ENCODE peak calls at places on chromosomes 6 and 20, in five cellular contexts. J is endothelial cell of umbilical vein, V is HCT116, I is H1, T is GM12878. F is an unnamed sample.

GRCh38 chr6:119273799-119274595 is 75.6 kb downstream of the MAN1A1 start:
- DNase-seq in I (no peak), V (no peak), T (no peak), J (no peak), F (no peak)

GRCh38 chr6:108896111-108896661 is 48.0 kb downstream of the ARMC2 start:
- DNase-seq in J (peak; percentile 81), T (no peak), V (no peak), I (no peak), F (peak; percentile 66)

GRCh38 chr6:148235446-148235845 is 107.2 kb upstream of the SASH1 start:
- DNase-seq in I (no peak), T (no peak), J (no peak), V (no peak), F (no peak)

GRCh38 chr6:112639436-112639835 is 292.3 kb downstream of the RFPL4B start:
- DNase-seq in I (no peak), T (no peak), J (peak; percentile 73), V (no peak), F (no peak)

GRCh38 chr6:144834426-144835038 is 549.4 kb downstream of the UTRN start:
- DNase-seq in I (no peak), V (no peak), T (no peak), J (no peak), F (no peak)

GRCh38 chr6:11313207-11313606 is 80.7 kb upstream of the NEDD9 start:
- DNase-seq in V (no peak), T (no peak), I (no peak), J (no peak), F (no peak)

GRCh38 chr6:40894962-40895799 is 143.8 kb downstream of the UNC5CL start:
- DNase-seq in T (no peak), V (peak; percentile 40), J (peak; percentile 68), I (peak; percentile 85), F (no peak)

GRCh38 chr6:117487831-117488230 is 5.4 kb downstream of the DCBLD1 start:
- DNase-seq in I (no peak), J (no peak), T (no peak), V (no peak), F (no peak)

GRCh38 chr6:124928831-124929230 is 33.4 kb upstream of the RNF217 start:
- DNase-seq in V (no peak), I (no peak), T (no peak), J (no peak), F (no peak)

GRCh38 chr20:53872561-53873248 is 197.7 kb downstream of the BCAS1 start:
- DNase-seq in J (no peak), I (no peak), T (peak; percentile 70), V (no peak), F (no peak)

GRCh38 chr20:40511478-40511877 is 177.6 kb downstream of the MAFB start:
- DNase-seq in J (no peak), I (no peak), T (no peak), V (no peak), F (no peak)

GRCh38 chr20:46400253-46400652 is 6.2 kb downstream of the ELMO2 start:
- DNase-seq in T (no peak), I (no peak), V (no peak), J (peak; percentile 40), F (no peak)

DNA sequence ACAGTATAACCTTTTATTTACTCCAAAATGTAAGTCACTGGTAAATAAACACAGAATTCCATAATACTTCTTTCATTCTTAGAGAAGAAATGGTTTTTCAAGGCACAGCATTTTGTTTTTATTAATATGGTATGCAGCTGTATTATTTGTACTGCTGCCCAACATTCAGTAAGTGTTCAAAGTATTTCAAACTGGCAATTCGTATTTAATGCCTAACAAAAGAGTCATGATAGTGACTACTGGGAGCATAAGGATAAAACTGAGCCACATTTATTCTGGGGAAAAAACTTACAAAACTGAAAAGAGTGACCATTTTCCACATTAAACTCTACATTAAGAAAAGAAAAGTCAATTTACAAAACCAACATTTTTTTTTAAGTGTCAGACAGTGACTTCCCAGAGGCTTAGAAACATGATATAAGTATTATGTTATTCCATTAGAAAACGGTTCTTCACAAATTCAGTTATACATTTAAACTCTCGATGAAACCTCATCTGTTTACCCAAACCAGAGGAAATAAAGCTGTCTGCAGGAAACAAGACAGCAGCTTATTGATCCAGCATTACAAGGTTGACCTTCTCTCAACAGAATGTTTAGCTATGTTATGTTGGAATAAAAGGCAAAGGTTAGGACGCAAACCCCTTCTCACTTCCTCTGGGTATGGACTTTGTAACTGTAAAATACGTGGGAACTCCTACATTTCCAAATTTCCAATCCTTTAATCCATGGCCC is 24.3 kb downstream of the EPB41L2 start:
- DNase-seq in J (peak; percentile 83), T (no peak), I (no peak), V (no peak), F (no peak)
- H3K9ac ChIP-seq in J (no peak overlapping the region), T (no peak overlapping the region), I (no peak overlapping the region), V (no peak overlapping the region), F (peak overlapping the region; percentile 51)

GRCh38 chr20:44204156-44204831 is 6.3 kb downstream of the OSER1 start:
- DNase-seq in T (no peak), J (peak; percentile 84), I (no peak), V (peak; percentile 92), F (no peak)
- H3K4me3 ChIP-seq in T (no peak overlapping the region), J (no peak overlapping the region), I (no peak overlapping the region), V (peak overlapping the region; percentile 38), F (no peak overlapping the region)

DNA sequence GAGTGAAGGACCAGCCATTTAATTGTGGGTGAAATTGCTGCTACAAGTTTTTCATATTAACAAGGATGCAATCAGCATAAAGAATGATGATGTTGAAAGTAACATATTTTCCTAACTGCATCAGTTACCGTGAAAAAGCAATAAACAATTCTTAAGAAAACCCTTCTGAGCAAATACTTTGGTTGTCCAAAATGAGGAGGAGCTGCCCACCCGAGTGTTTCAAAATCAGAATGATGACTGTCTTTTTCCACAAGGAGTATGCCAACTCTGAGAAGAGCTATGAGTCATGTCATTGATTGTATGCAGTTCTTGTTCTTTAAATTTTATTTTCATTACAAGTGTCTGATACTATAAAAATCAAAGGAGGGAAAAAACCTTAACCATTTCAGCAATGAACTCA is 470.5 kb downstream of the COL12A1 start:
- DNase-seq in I (no peak), T (no peak), V (no peak), J (peak; percentile 65), F (no peak)
- TF ChIP-seq POLR2AphosphoS5 in I (no peak), T (no peak), V (no peak), J (no peak), F (no peak)

DNA sequence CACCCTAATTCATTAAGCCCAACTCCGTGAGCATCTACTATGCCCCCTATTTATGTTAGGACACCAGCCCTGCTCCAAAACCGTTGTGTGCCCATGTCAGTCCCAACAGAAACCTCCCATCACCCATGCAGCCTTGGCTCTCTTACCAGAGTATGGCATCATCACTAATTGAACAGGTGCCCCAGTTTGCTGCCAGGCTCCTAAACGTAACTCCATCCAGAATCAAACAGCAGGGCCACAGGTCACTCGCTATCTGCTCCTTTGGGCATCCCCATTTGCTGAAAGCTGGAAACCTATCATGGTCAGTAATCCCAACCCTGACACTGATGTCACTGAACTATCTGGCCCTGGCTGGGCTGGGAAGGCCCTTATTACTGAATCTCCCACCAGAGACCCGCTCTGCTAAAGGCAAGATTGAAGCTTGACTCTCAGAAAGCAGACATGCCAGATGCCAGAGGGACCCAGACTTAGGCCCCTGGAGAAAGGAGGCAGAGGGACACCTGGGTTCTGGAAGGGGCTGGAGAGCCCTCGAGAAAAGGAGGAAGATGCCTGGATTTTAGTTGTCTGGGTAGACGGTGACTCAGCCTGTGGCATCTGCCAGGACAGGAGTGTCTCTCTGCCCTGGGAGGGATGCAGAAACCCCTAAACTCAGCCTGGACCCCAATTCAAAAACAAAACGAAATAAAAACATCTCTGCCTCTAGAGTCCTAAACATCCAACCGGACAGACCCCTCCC is 14.0 kb downstream of the MUCL3 start:
- DNase-seq in I (no peak), J (no peak), V (no peak), T (no peak), F (no peak)
- H3K9ac ChIP-seq in I (no peak overlapping the region), J (no peak overlapping the region), V (no peak overlapping the region), T (peak overlapping the region; percentile 68), F (no peak overlapping the region)

GRCh38 chr20:47417245-47418060 is 61.0 kb upstream of the ZMYND8 start:
- DNase-seq in I (no peak), V (no peak), T (no peak), J (no peak), F (no peak)

GRCh38 chr20:47411161-47411560 is 54.7 kb upstream of the ZMYND8 start:
- DNase-seq in T (no peak), V (no peak), I (no peak), J (no peak), F (no peak)

GRCh38 chr20:47412073-47412472 is 55.6 kb upstream of the ZMYND8 start:
- DNase-seq in I (no peak), T (peak; percentile 31), V (no peak), J (no peak), F (no peak)

GRCh38 chr20:47418061-47418616 is 61.6 kb upstream of the ZMYND8 start:
- DNase-seq in V (no peak), T (no peak), I (no peak), J (no peak), F (no peak)

GRCh38 chr20:47413189-47413588 is 56.7 kb upstream of the ZMYND8 start:
- DNase-seq in T (no peak), I (no peak), J (no peak), V (no peak), F (no peak)
- H3K4me3 ChIP-seq in T (no peak overlapping the region), I (no peak overlapping the region), J (no peak overlapping the region), V (no peak overlapping the region), F (no peak overlapping the region)

GRCh38 chr6:68632620-68633195 is 2.4 kb upstream of the ADGRB3 start:
- DNase-seq in J (no peak), I (no peak), V (no peak), T (no peak), F (no peak)
- TF ChIP-seq POLR2AphosphoS5 in J (no peak), I (no peak), V (no peak), T (no peak), F (no peak)

GRCh38 chr6:56368484-56368883 is 121.1 kb upstream of the COL21A1 start:
- DNase-seq in T (no peak), J (peak; percentile 76), I (no peak), V (no peak), F (no peak)

GRCh38 chr6:56370127-56370540 is 122.8 kb upstream of the COL21A1 start:
- DNase-seq in V (peak; percentile 76), I (no peak), T (no peak), J (peak; percentile 84), F (no peak)

GRCh38 chr6:56374841-56375369 is 127.5 kb upstream of the COL21A1 start:
- DNase-seq in I (no peak), V (no peak), T (no peak), J (no peak), F (no peak)

GRCh38 chr6:56372621-56373020 is 125.2 kb upstream of the COL21A1 start:
- DNase-seq in V (no peak), I (no peak), T (no peak), J (peak; percentile 21), F (no peak)

GRCh38 chr6:56370591-56371198 is 123.3 kb upstream of the COL21A1 start:
- DNase-seq in I (no peak), V (no peak), J (peak; percentile 99), T (peak; percentile 34), F (no peak)
- H3K9ac ChIP-seq in I (no peak overlapping the region), V (no peak overlapping the region), J (peak overlapping the region; percentile 87), T (no peak overlapping the region), F (no peak overlapping the region)

DNA sequence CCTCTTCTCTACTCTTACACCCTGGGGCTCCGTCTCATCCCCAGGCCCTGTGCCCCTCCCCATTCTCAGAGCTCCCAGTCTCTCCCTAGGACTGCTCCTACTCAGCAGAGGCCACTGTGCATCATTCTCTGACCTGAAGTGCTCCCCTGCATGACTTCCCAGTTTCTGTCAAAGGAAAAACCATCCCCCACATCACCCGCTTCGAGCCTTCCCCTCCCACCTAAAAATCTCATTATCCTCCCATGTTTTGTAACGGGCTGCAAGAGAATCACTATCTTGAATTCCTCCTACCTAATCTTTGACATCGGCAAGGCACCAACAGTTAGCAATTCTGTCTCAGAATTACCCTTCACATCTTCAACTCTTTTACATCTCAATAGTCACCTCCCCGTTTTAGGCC is 463.0 kb downstream of the PRKN start:
- DNase-seq in V (no peak), T (no peak), I (no peak), J (no peak), F (no peak)
- H3K4me3 ChIP-seq in V (no peak overlapping the region), T (no peak overlapping the region), I (no peak overlapping the region), J (no peak overlapping the region), F (no peak overlapping the region)